ENCODE peak calls at places on chromosomes 16 and 17, in ten cellular contexts. K is Panc1, H is H1, P is H9, O is thoracic aorta, M is neural progenitor cell, W is body of pancreas, L is endothelial cell of umbilical vein, G is endodermal cell, N is upper lobe of right lung. C is an unnamed sample.

GRCh38 chr17:35099929-35100328 is 19.7 kb downstream of the RAD51D start:
- DNase-seq in H (no peak), K (no peak), G (no peak), O (no peak), M (no peak), N (no peak), P (no peak), L (no peak), W (no peak), C (no peak)

GRCh38 chr17:48335858-48336500 is 94.0 kb downstream of the SKAP1 start:
- DNase-seq in L (peak), G (no peak), M (peak), H (no peak), K (peak), O (no peak), P (no peak), N (no peak), W (no peak), C (no peak)

GRCh38 chr17:68197091-68197996 is 50.5 kb upstream of the AMZ2 start:
- DNase-seq in H (no peak), W (no peak), G (peak), K (no peak), N (no peak), M (peak), L (no peak), O (no peak), P (peak), C (no peak)

GRCh38 chr17:18246880-18247612 is 11.5 kb downstream of the FLII start:
- DNase-seq in M (peak), L (peak), P (peak), H (peak), O (no peak), W (peak), N (peak), G (peak), K (no peak), C (no peak)

GRCh38 chr17:82343560-82343959 is 10.0 kb upstream of the SECTM1 start:
- DNase-seq in K (no peak), H (no peak), O (no peak), G (no peak), W (no peak), N (no peak), M (no peak), L (no peak), P (no peak), C (no peak)

GRCh38 chr17:41530062-41531048 is 2.2 kb upstream of the KRT19 start:
- DNase-seq in K (no peak), P (no peak), M (no peak), W (no peak), L (peak), O (peak), H (no peak), N (no peak), G (peak), C (no peak)

GRCh38 chr17:77371117-77371887 is 230.5 kb downstream of the SEC14L1 start:
- DNase-seq in G (no peak), P (no peak), K (no peak), O (no peak), H (no peak), W (no peak), L (no peak), N (no peak), M (no peak), C (no peak)

GRCh38 chr16:30340621-30341020 is 14.5 kb downstream of the CD2BP2 start:
- DNase-seq in H (no peak), L (no peak), M (no peak), N (no peak), P (peak), W (no peak), G (no peak), O (no peak), K (no peak), C (no peak)

GRCh38 chr17:42803074-42803883 is 4.6 kb downstream of the CNTD1 start:
- DNase-seq in P (no peak), K (no peak), L (peak), M (no peak), N (no peak), O (no peak), G (peak), W (no peak), H (no peak), C (no peak)

GRCh38 chr17:33949100-33949499 is 306.0 kb upstream of the CCL2 start:
- DNase-seq in P (peak), H (peak), L (no peak), M (peak), O (no peak), K (no peak), W (peak), N (no peak), G (peak), C (no peak)
- TF ChIP-seq CTCF in P (peak), H (peak), L (peak), M (peak), O (no peak), K (peak), W (no peak), N (peak), G (peak), C (no peak)

DNA sequence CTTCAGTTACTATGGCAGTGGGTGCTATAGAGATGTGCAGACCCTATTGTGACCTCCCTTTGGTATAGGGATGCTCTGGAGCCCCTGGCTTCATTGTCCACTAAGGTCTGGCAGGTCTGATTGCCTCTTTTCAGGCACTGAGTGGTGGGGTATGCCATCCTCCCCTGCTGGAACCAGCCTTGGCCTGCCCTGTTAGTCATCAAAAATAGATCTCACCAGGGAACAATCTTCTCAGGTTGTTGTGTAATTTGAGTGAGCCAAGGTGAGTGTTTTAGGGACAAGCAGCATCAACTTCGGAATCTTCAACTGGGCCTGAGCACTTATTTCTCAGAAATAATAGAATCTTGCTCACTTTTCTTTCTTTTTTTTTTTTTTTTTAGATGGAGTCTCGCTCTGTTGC is 19.6 kb downstream of the HMOX2 start:
- DNase-seq in K (no peak), L (no peak), G (no peak), W (no peak), P (no peak), H (no peak), O (no peak), N (no peak), M (no peak), C (no peak)
- H3K27ac ChIP-seq in K (no peak), L (no peak), G (no peak), W (no peak), P (no peak), H (no peak), O (no peak), N (peak), M (no peak), C (no peak)

GRCh38 chr16:85330694-85331188 is 218.5 kb upstream of the CIBAR2 start:
- DNase-seq in N (no peak), W (peak), L (no peak), H (no peak), P (peak), O (no peak), K (peak), G (peak), M (peak), C (no peak)
- TF ChIP-seq CTCF in N (peak), W (no peak), L (peak), H (peak), P (peak), O (peak), K (no peak), G (peak), M (peak), C (peak)

DNA sequence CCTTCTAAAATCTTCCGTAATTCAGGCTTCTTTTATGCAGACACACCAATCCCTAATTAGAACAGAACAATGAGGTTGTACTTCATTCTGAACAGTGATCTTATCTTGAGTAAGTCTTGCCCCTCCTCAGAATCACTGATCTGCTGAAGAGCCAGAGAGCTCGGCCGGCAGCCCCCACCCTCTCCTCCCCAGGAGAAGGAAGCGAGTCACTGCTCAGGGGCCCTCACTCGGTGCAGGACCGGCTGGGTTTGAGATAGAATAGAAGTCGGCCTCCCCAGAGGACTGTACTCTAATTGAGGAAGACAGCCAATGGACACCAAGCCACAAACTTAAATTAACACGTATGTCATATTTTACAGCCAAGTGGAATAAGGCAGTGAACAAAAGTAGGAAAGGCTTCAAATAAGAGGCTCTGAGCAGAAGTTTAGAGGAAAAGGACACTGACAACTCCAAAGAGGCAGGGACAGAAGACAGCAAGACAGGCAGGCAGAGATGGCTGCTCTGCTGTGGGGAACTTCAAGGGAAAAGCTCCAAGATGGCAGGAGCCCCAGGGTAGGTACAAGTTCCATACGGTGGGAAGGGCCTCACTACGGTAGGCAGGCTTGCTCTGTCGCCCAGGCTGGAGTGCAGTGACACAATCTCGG is 18.6 kb downstream of the CREBBP start:
- DNase-seq in G (no peak), L (peak), N (no peak), O (no peak), W (no peak), M (peak), P (no peak), H (no peak), K (no peak), C (no peak)
- H3K27ac ChIP-seq in G (peak), L (no peak), N (no peak), O (no peak), W (no peak), M (peak), P (no peak), H (no peak), K (no peak), C (no peak)

DNA sequence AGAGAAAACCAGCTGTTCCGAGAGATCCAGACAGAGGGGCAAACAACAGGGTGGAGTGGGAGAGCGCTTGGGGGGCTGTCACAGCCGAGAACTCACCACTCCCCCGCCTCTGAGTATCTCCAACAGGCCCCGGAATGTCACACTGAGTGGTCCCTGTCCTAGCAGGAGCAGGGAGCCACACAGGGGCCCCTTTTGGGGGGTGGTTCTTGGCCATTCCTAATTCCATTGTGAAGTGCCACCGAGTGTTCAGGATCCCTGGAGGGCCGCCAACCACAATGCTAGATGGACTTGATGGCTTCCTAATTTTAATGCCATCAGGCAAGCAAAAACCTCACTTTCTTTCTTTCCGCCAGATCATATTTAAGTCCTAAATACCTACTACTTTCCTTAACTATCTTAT is 16.8 kb downstream of the ABCA3 start:
- DNase-seq in P (no peak), M (no peak), H (no peak), W (no peak), K (no peak), L (no peak), G (no peak), N (peak), O (no peak), C (no peak)
- TF ChIP-seq CTCF in P (no peak), M (no peak), H (no peak), W (no peak), K (no peak), L (no peak), G (no peak), N (no peak), O (no peak), C (no peak)

GRCh38 chr16:10965440-10966039 is 21.2 kb downstream of the CLEC16A start:
- DNase-seq in M (no peak), W (no peak), O (no peak), P (no peak), H (no peak), G (no peak), K (no peak), N (no peak), L (no peak), C (no peak)
- H3K27ac ChIP-seq in M (no peak), W (no peak), O (no peak), P (no peak), H (no peak), G (no peak), K (no peak), N (no peak), L (no peak), C (no peak)

DNA sequence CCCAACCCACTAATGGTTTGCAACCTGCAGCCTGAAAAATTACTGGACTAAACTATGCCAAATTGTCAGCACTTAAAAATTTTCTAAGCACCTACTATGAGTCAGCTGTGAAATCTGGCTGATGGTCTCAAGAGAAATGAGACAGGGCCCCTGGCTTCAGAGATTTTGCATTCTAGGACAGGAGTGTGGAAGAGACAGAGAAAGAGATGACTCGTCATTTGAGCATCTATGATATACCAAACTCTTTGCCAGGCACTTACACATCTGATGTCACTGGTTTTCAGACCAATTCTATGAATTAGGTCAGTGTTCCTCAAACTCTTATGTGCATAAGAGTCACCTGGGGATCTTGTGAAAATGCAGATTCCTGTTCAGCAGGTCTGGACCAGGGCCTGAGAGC is 44.4 kb downstream of the CLEC19A start:
- DNase-seq in L (no peak), M (no peak), O (no peak), G (no peak), P (no peak), N (no peak), W (no peak), H (no peak), K (no peak), C (no peak)
- TF ChIP-seq CTCF in L (no peak), M (no peak), O (no peak), G (no peak), P (no peak), N (no peak), W (no peak), H (no peak), K (no peak), C (no peak)

C was measured in CD4-positive, alpha-beta T cell.